ENCODE peak calls at places on chromosomes 1 and 21, in four cellular contexts. X is ovary, D is H7, W is IMR-90. N is an unnamed sample.

GRCh38 chr1:202752799-202753198 is 42.5 kb upstream of the SYT2 start:
- DNase-seq in D (no peak), X (no peak), W (peak; percentile 42), N (no peak)

GRCh38 chr1:192879416-192879815 is 70.6 kb downstream of the RGS2 start:
- DNase-seq in X (no peak), W (peak; percentile 9), D (no peak), N (no peak)

GRCh38 chr21:14533555-14534400 is 12.3 kb downstream of the SAMSN1 start:
- DNase-seq in W (no peak), X (no peak), D (no peak), N (no peak)

GRCh38 chr1:162230096-162230495 is 146.6 kb downstream of the SPATA46 start:
- DNase-seq in D (peak; percentile 29), W (no peak), X (no peak), N (no peak)

GRCh38 chr1:9561429-9561828 is 22.2 kb downstream of the SLC25A33 start:
- DNase-seq in X (peak; percentile 43), W (peak; percentile 92), D (no peak), N (no peak)

GRCh38 chr1:228145050-228145343 is 4.7 kb upstream of the GJC2 start:
- DNase-seq in X (no peak), D (peak; percentile 47), W (no peak), N (no peak)

GRCh38 chr1:29835486-29836273 is 599.4 kb downstream of the PTPRU start:
- DNase-seq in X (no peak), D (no peak), W (no peak), N (no peak)

GRCh38 chr1:44326821-44327465 is 28.1 kb downstream of the ERI3 start:
- DNase-seq in X (no peak), D (no peak), W (no peak), N (no peak)

GRCh38 chr1:244010599-244011211 is 40.4 kb upstream of the ZBTB18 start:
- DNase-seq in X (no peak), W (no peak), D (no peak), N (no peak)
- H3K4me3 ChIP-seq in X (no peak overlapping the region), W (no peak overlapping the region), D (no peak overlapping the region), N (no peak overlapping the region)

GRCh38 chr1:63327417-63328139 is 5.2 kb downstream of the FOXD3 start:
- DNase-seq in X (no peak), W (peak; percentile 62), D (peak; percentile 88), N (peak; percentile 84)
- H3K4me3 ChIP-seq in X (no peak overlapping the region), W (no peak overlapping the region), D (peak overlapping the region; percentile 23), N (no peak overlapping the region)

GRCh38 chr1:206575165-206575893 is 36.9 kb downstream of the EIF2D start:
- DNase-seq in W (peak; percentile 87), X (no peak), D (no peak), N (peak; percentile 72)
- H3K4me3 ChIP-seq in W (no peak overlapping the region), X (no peak overlapping the region), D (no peak overlapping the region), N (no peak overlapping the region)

DNA sequence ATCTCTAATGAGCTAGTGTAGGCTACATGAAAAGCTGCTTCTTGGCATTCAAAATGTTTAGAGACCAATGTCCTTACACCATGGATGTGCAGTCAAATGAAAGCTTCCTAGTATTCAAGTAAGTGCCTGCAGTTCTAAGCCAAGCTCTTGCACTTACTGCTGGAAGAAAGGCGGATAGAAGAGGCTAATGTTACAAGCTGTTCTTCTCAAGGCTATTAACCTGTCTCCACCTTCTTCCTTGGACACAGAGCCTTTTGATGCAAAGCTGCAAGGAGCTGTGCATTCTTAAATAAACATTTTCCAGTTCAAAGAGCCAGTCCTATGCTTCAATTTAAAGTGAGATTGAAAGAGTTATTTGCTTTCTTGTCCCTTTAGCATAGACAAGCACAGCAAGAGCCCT is 167.9 kb upstream of the RUNX1 start:
- DNase-seq in D (no peak), W (no peak), X (no peak), N (no peak)
- H3K4me3 ChIP-seq in D (no peak overlapping the region), W (no peak overlapping the region), X (no peak overlapping the region), N (no peak overlapping the region)

GRCh38 chr1:6386371-6386949 is 7.1 kb downstream of the ACOT7 start:
- DNase-seq in W (peak; percentile 42), X (no peak), D (no peak), N (no peak)
- H3K4me3 ChIP-seq in W (no peak overlapping the region), X (no peak overlapping the region), D (no peak overlapping the region), N (no peak overlapping the region)

GRCh38 chr1:14631421-14631820 is 32.9 kb downstream of the KAZN start:
- DNase-seq in D (no peak), W (no peak), X (no peak), N (no peak)
- H3K4me3 ChIP-seq in D (no peak overlapping the region), W (no peak overlapping the region), X (no peak overlapping the region), N (no peak overlapping the region)

GRCh38 chr1:64476251-64476952 is 6.5 kb downstream of the CACHD1 start:
- DNase-seq in D (no peak), X (peak; percentile 42), W (peak; percentile 87), N (no peak)

GRCh38 chr1:64473367-64473766 is 3.4 kb downstream of the CACHD1 start:
- DNase-seq in X (no peak), D (peak; percentile 49), W (no peak), N (no peak)

GRCh38 chr1:64474133-64474532 is 4.2 kb downstream of the CACHD1 start:
- DNase-seq in D (no peak), X (no peak), W (no peak), N (no peak)

GRCh38 chr1:64472805-64473204 is 2.9 kb downstream of the CACHD1 start:
- DNase-seq in D (peak; percentile 80), W (no peak), X (no peak), N (no peak)

GRCh38 chr1:64474639-64475038 is 4.7 kb downstream of the CACHD1 start:
- DNase-seq in W (no peak), D (no peak), X (peak; percentile 39), N (peak; percentile 77)
- H3K4me3 ChIP-seq in W (no peak overlapping the region), D (no peak overlapping the region), X (no peak overlapping the region), N (no peak overlapping the region)

N was measured in aorta.